ENCODE peak calls at places on chromosomes 5 and 9, in nine cellular contexts. T is PC-9, Z is MM.1S, B is HCT116, U is neuronal stem cell, Y is neural progenitor cell, M is Karpas-422, D is mesenchymal stem cell, E is GM23338. N is an unnamed sample.

GRCh38 chr5:17359451-17359965 is 138.5 kb upstream of the TAF11L2 start:
- DNase-seq in M (no peak), Z (no peak), B (no peak), Y (no peak), E (no peak), D (peak; percentile 85), T (no peak), U (no peak), N (no peak)

GRCh38 chr5:116652196-116652729 is 77.6 kb upstream of the SEMA6A start:
- DNase-seq in U (peak; percentile 64), Y (peak; percentile 56), B (peak; percentile 79), M (peak; percentile 43), D (peak; percentile 87), E (peak; percentile 88), Z (no peak), T (no peak), N (no peak)

GRCh38 chr9:99019523-99020331 is 76.0 kb downstream of the COL15A1 start:
- DNase-seq in B (no peak), T (peak; percentile 90), D (peak; percentile 98), Y (no peak), U (no peak), Z (no peak), E (no peak), M (no peak), N (no peak)

GRCh38 chr5:159051431-159052281 is 48.1 kb downstream of the EBF1 start:
- DNase-seq in M (peak; percentile 91), D (peak; percentile 61), Z (no peak), T (no peak), U (no peak), Y (peak; percentile 79), B (no peak), E (peak; percentile 75), N (no peak)

GRCh38 chr5:31133488-31133887 is 60.0 kb upstream of the CDH6 start:
- DNase-seq in B (no peak), Y (no peak), D (peak; percentile 56), E (no peak), M (no peak), T (no peak), U (no peak), Z (no peak), N (no peak)

GRCh38 chr5:134503937-134504437 is 21.5 kb upstream of the JADE2 start:
- DNase-seq in M (no peak), Z (no peak), Y (no peak), U (no peak), B (no peak), E (no peak), D (no peak), T (no peak), N (peak; percentile 40)

GRCh38 chr9:112631313-112631712 is 86.6 kb downstream of the INIP start:
- DNase-seq in U (no peak), Y (no peak), T (no peak), B (no peak), D (no peak), Z (no peak), E (no peak), M (peak; percentile 82), N (no peak)

GRCh38 chr9:119827526-119827925 is 458.3 kb upstream of the BRINP1 start:
- DNase-seq in M (no peak), D (no peak), Y (no peak), B (no peak), T (no peak), U (no peak), E (no peak), Z (no peak), N (no peak)

GRCh38 chr5:62791059-62791458 is 212.4 kb downstream of the LRRC70 start:
- DNase-seq in B (peak; percentile 7), U (no peak), T (no peak), M (peak; percentile 48), Z (peak; percentile 26), Y (peak; percentile 11), D (no peak), E (peak; percentile 47), N (no peak)

GRCh38 chr9:93464395-93464794 is 11.0 kb upstream of the FAM120AOS start:
- DNase-seq in B (no peak), T (no peak), D (no peak), U (no peak), Y (no peak), M (peak; percentile 73), Z (no peak), E (no peak), N (no peak)

GRCh38 chr9:121023064-121023463 is 27.0 kb downstream of the C5 start:
- DNase-seq in M (peak; percentile 62), U (no peak), E (no peak), D (no peak), Y (no peak), T (no peak), Z (no peak), B (peak; percentile 41), N (no peak)

GRCh38 chr5:128257096-128257495 is 173.5 kb downstream of the SLC12A2 start:
- DNase-seq in Y (no peak), E (no peak), D (no peak), U (no peak), Z (no peak), T (no peak), B (no peak), M (no peak), N (no peak)

GRCh38 chr9:91160599-91161464 is 200.9 kb downstream of the AUH start:
- DNase-seq in U (no peak), B (no peak), M (no peak), Z (no peak), Y (no peak), D (no peak), E (no peak), T (no peak), N (no peak)

GRCh38 chr9:69645488-69645887 is 26.7 kb downstream of the APBA1 start:
- DNase-seq in E (peak; percentile 24), D (no peak), B (peak; percentile 8), M (no peak), Y (peak; percentile 13), Z (no peak), T (peak; percentile 61), U (no peak), N (no peak)

GRCh38 chr5:80239680-80240367 is 16.0 kb downstream of the SERINC5 start:
- DNase-seq in M (no peak), D (no peak), Y (no peak), T (no peak), U (no peak), E (no peak), B (no peak), Z (no peak), N (no peak)

GRCh38 chr5:169765597-169765996 is 128.5 kb downstream of the DOCK2 start:
- DNase-seq in E (no peak), Z (no peak), M (no peak), B (no peak), U (no peak), D (no peak), Y (no peak), T (no peak), N (no peak)

DNA sequence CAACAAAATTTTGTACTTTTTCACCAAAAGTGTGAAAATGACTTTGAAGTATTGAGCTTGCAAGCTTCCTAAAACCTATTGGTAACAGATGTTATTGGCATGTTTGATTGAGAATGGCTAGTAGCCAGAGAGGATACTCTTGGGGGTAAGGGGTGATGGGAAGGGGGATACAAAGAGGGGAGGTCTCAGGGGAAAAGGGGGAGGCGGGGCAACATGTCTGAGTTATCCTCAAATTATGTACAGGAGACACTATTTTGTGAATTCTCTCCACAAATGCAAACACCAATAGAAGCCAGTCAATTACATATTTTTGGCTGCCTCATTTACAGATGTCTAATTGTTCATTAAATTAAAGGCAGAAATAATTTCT is 3.5 kb downstream of the GAS1 start:
- DNase-seq in U (no peak), D (no peak), Y (no peak), T (no peak), B (no peak), E (peak; percentile 6), M (no peak), Z (no peak), N (no peak)
- H3K4me2 ChIP-seq in U (peak overlapping the region; percentile 40), D (no peak overlapping the region), Y (peak overlapping the region; percentile 98), T (no peak overlapping the region), B (no peak overlapping the region), E (peak overlapping the region; percentile 89), M (no peak overlapping the region), Z (no peak overlapping the region), N (no peak overlapping the region)

DNA sequence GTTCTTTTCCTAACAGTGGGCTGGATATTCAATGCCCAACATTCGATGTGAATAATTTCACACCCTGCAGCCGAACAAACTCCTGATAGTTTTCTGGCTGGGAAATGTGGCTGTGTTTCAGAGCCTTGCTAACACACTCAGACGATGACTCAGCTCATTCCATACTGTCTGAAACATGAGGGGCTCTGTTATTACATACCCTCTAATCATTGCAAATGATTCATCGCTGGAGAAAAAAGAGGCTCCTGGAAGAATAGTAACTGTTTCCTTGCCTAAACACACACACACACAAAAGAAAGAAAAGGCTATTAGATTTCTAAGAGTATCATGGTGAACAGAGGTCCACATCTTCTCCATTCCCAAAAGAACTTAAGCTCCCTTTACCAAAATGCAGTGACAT is 75.7 kb downstream of the OXCT1 start:
- DNase-seq in D (peak; percentile 95), Z (no peak), B (peak; percentile 19), Y (no peak), T (peak; percentile 66), M (no peak), U (no peak), E (no peak), N (no peak)
- H3K4me3 ChIP-seq in D (no peak overlapping the region), Z (no peak overlapping the region), B (no peak overlapping the region), Y (no peak overlapping the region), T (no peak overlapping the region), M (no peak overlapping the region), U (no peak overlapping the region), E (no peak overlapping the region), N (no peak overlapping the region)

DNA sequence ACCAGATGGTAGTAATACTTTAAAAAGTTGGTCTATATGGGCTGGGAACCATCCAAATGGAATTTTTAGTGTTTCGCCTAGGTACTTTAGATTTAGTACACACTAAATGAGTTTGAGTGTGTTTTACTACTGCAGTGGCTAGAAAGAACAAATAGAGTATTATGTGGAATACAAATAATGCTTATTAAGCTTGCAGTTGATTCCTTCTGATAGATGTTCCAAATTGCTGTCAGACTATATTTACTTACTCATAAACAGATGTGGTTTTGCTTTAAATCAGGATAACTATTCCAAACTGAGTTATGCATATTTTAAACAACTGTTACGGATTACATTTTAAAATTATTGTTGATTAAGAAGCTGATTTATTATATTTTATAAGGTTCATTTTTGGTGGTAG is 103.3 kb downstream of the ZSWIM6 start:
- DNase-seq in U (no peak), T (no peak), M (no peak), Z (no peak), Y (no peak), E (no peak), B (no peak), D (no peak), N (no peak)
- H3K4me2 ChIP-seq in U (no peak overlapping the region), T (no peak overlapping the region), M (no peak overlapping the region), Z (no peak overlapping the region), Y (no peak overlapping the region), E (no peak overlapping the region), B (no peak overlapping the region), D (no peak overlapping the region), N (no peak overlapping the region)

DNA sequence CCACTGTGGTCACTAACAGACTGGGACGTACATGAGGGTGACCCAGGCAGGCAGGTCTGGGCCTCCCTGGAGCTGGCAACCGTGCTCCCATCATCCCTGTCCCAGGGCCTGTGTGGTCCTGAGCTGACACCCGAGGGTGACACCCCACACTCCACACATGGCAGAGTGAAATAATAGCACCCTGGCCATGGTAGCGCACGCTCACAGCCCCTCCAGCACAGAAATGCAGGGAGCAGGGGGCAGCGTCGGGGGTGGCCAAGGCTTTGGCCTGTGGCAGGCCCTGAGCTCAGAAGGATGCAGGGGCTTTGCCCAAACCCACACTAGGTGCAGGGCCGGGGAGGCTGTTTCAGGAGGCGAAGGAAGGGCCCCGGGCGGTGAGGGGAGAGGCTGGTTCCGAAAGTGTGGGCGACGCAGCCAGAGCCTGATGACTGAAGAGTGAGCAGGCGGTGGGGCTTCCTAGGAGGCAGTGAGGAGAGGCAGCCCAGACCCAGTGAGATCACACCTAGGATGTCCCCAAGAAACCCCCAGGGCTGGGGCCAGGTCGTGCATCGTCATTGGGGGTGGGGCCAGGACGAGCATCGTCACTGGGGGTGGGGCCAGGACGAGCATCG is 12.9 kb downstream of the OR2V2 start:
- DNase-seq in E (peak; percentile 91), D (peak; percentile 57), M (peak; percentile 78), T (no peak), U (peak; percentile 61), Y (peak; percentile 78), B (no peak), Z (peak; percentile 66), N (peak; percentile 57)
- H3K4me3 ChIP-seq in E (peak overlapping the region; percentile 50), D (peak overlapping the region; percentile 18), M (peak overlapping the region; percentile 56), T (peak overlapping the region; percentile 30), U (peak overlapping the region; percentile 54), Y (peak overlapping the region; percentile 27), B (no peak overlapping the region), Z (peak overlapping the region; percentile 63), N (peak overlapping the region; percentile 43)

N was measured in DND-41.